ENCODE peak calls at places on chromosomes 11 and 22, in five cellular contexts. U is activated effector memory CD4-positive, alpha-beta T cell treated with anti-CD3 and anti-CD28 coated beads, Interleukin-2, amount 50 U/mL, for 16 hours; X is stimulated activated CD4-positive, alpha-beta T cell treated with anti-CD3 and anti-CD28 coated beads, Interleukin-1b, Interleukin-23, amount 100 ng/mL, for 24 hours; Q is CD4-positive, alpha-beta T cell; B is ureter. P is an unnamed sample.

GRCh38 chr22:49942565-49943404 is 17.8 kb upstream of the PIM3 start:
- DNase-seq in U (no peak), X (no peak), Q (no peak), B (no peak), P (no peak)

GRCh38 chr11:2951235-2952110 is 22.3 kb upstream of the PHLDA2 start:
- DNase-seq in U (peak), X (no peak), Q (no peak), B (no peak), P (no peak)

GRCh38 chr22:22552630-22553029 is 6.4 kb downstream of the PRAME start:
- DNase-seq in U (no peak), X (no peak), Q (no peak), B (no peak), P (no peak)

GRCh38 chr22:19674929-19675253 is 39.4 kb upstream of the SEPTIN5 start:
- DNase-seq in U (no peak), X (no peak), Q (no peak), B (no peak), P (no peak)

GRCh38 chr11:111351374-111352081 is 27.5 kb downstream of the POU2AF1 start:
- DNase-seq in U (no peak), X (no peak), Q (no peak), B (no peak), P (no peak)

GRCh38 chr11:133955091-133955846 is 1.5 kb downstream of the IGSF9B start:
- DNase-seq in U (peak), X (no peak), Q (no peak), B (peak), P (no peak)

GRCh38 chr11:48001438-48002021 is 21.2 kb downstream of the PTPRJ start:
- DNase-seq in U (peak), X (peak), Q (peak), B (no peak), P (peak)

GRCh38 chr11:103448966-103449365 is 339.7 kb downstream of the DYNC2H1 start:
- DNase-seq in U (no peak), X (no peak), Q (no peak), B (no peak), P (no peak)

GRCh38 chr11:122202161-122202950 is 86.3 kb upstream of the BLID start:
- DNase-seq in U (no peak), X (no peak), Q (no peak), B (no peak), P (no peak)

GRCh38 chr22:20031732-20032406 is 11.0 kb downstream of the TANGO2 start:
- DNase-seq in U (peak), X (no peak), Q (peak), B (no peak), P (no peak)

GRCh38 chr11:3123316-3123715 is 41.8 kb downstream of the OSBPL5 start:
- DNase-seq in U (peak), X (no peak), Q (no peak), B (peak), P (no peak)

GRCh38 chr11:72226701-72227100 is 2.1 kb downstream of the INPPL1 start:
- DNase-seq in U (peak), X (no peak), Q (no peak), B (peak), P (no peak)

GRCh38 chr22:37454857-37455686 is 27.8 kb upstream of the ELFN2 start:
- DNase-seq in U (no peak), X (no peak), Q (no peak), B (no peak), P (no peak)

GRCh38 chr11:18046116-18046777 is at the start of gene TPH1:
- DNase-seq in U (no peak), X (no peak), Q (no peak), B (no peak), P (no peak)

GRCh38 chr11:116256155-116256554 is 516.6 kb downstream of the BUD13 start:
- DNase-seq in U (no peak), X (no peak), Q (no peak), B (no peak), P (no peak)

GRCh38 chr11:130894322-130895025 is 21.8 kb downstream of the SNX19 start:
- DNase-seq in U (peak), X (peak), Q (peak), B (peak), P (peak)

GRCh38 chr22:24186892-24187670 is 5.8 kb downstream of the SUSD2 start:
- DNase-seq in U (no peak), X (no peak), Q (no peak), B (no peak), P (no peak)

GRCh38 chr11:127816959-127817358 is 770.4 kb downstream of the ETS1 start:
- DNase-seq in U (no peak), X (no peak), Q (no peak), B (no peak), P (no peak)

GRCh38 chr22:17009640-17010291 is 1.7 kb upstream of the GAB4 start:
- DNase-seq in U (no peak), X (no peak), Q (no peak), B (no peak), P (no peak)

GRCh38 chr22:44574057-44574456 is 76.0 kb upstream of the RTL6 start:
- DNase-seq in U (peak), X (no peak), Q (no peak), B (peak), P (no peak)

GRCh38 chr11:105202422-105202821 is 62.9 kb upstream of the CARD18 start:
- DNase-seq in U (no peak), X (no peak), Q (no peak), B (no peak), P (no peak)

GRCh38 chr11:47147250-47147649 is 29.4 kb downstream of the ARFGAP2 start:
- DNase-seq in U (peak), X (no peak), Q (no peak), B (no peak), P (no peak)

GRCh38 chr11:124725719-124726105 is 14.0 kb upstream of the NRGN start:
- DNase-seq in U (no peak), X (no peak), Q (no peak), B (no peak), P (no peak)

GRCh38 chr11:43632171-43632570 is 48.4 kb upstream of the HSD17B12 start:
- DNase-seq in U (no peak), X (no peak), Q (no peak), B (no peak), P (no peak)

GRCh38 chr11:13928566-13929251 is 33.8 kb upstream of the SPON1 start:
- DNase-seq in U (no peak), X (no peak), Q (no peak), B (no peak), P (no peak)

GRCh38 chr22:42991010-42991651 is 23.8 kb downstream of the PACSIN2 start:
- DNase-seq in U (no peak), X (no peak), Q (no peak), B (no peak), P (no peak)

GRCh38 chr11:119172513-119172912 is 4.0 kb downstream of the NLRX1 start:
- DNase-seq in U (no peak), X (no peak), Q (no peak), B (no peak), P (no peak)

GRCh38 chr22:39151329-39151975 is 1.0 kb downstream of the CBX7 start:
- DNase-seq in U (peak), X (no peak), Q (no peak), B (no peak), P (no peak)

GRCh38 chr22:48235744-48236143 is 1473.3 kb downstream of the TBC1D22A start:
- DNase-seq in U (no peak), X (no peak), Q (no peak), B (no peak), P (no peak)